ENCODE peak calls at places on chromosomes 1 and 21, in four cellular contexts. N is GM12892, A is SK-N-SH, T is K562. I is an unnamed sample.
A peak's percentile ranks its signal among the peaks of the same experiment; 100 is the strongest.

GRCh38 chr1:231139125-231139649 is 22.7 kb upstream of the TRIM67 start:
- DNase-seq in T (no peak), N (no peak), A (no peak), I (no peak)

GRCh38 chr1:172149377-172149776 is 271.1 kb upstream of the C1orf105 start:
- DNase-seq in A (no peak), N (no peak), T (no peak), I (no peak)

GRCh38 chr1:28111157-28111556 is 22.7 kb upstream of the EYA3 start:
- DNase-seq in A (no peak), N (no peak), T (no peak), I (no peak)

GRCh38 chr1:55081188-55081904 is 42.0 kb downstream of the PCSK9 start:
- DNase-seq in T (no peak), A (no peak), N (no peak), I (no peak)

GRCh38 chr1:42334240-42335049 is 590 bp downstream of the FOXJ3 start:
- DNase-seq in A (peak; percentile 90), N (peak; percentile 33), T (peak; percentile 77), I (peak; percentile 29)

GRCh38 chr1:37362990-37363389 is 111.4 kb upstream of the ZC3H12A start:
- DNase-seq in N (no peak), T (no peak), A (peak; percentile 70), I (no peak)

GRCh38 chr1:58062635-58063034 is 483.9 kb downstream of the OMA1 start:
- DNase-seq in T (no peak), N (no peak), A (no peak), I (no peak)

GRCh38 chr1:232788235-232788872 is 16.9 kb upstream of the MAP10 start:
- DNase-seq in N (no peak), T (no peak), A (no peak), I (no peak)

GRCh38 chr1:101170506-101171050 is 66.2 kb upstream of the S1PR1 start:
- DNase-seq in N (no peak), A (no peak), T (no peak), I (no peak)

GRCh38 chr1:160605792-160606520 is 26.7 kb upstream of the CD84 start:
- DNase-seq in N (no peak), T (no peak), A (no peak), I (no peak)

GRCh38 chr21:43734830-43735229 is 15.9 kb downstream of the PDXK start:
- DNase-seq in T (no peak), N (no peak), A (no peak), I (no peak)

GRCh38 chr1:204684551-204685235 is 845 bp downstream of the LRRN2 start:
- DNase-seq in T (no peak), N (peak; percentile 37), A (no peak), I (peak; percentile 31)

GRCh38 chr1:241225741-241226140 is 131.3 kb downstream of the RGS7 start:
- DNase-seq in N (no peak), A (no peak), T (no peak), I (no peak)

GRCh38 chr1:23614128-23614660 is 54.9 kb upstream of the ID3 start:
- DNase-seq in T (no peak), N (no peak), A (no peak), I (no peak)

GRCh38 chr1:229674042-229674441 is 48.0 kb downstream of the URB2 start:
- DNase-seq in A (no peak), T (no peak), N (no peak), I (no peak)

GRCh38 chr1:167899253-167899681 is 14.7 kb downstream of the ADCY10 start:
- DNase-seq in N (peak; percentile 17), A (no peak), T (no peak), I (peak; percentile 27)

GRCh38 chr1:214637722-214638473 is 34.9 kb downstream of the CENPF start:
- DNase-seq in T (peak; percentile 15), N (no peak), A (no peak), I (no peak)

GRCh38 chr1:95578462-95578861 is 344.5 kb downstream of the RWDD3 start:
- DNase-seq in N (no peak), A (no peak), T (no peak), I (no peak)

GRCh38 chr1:184223216-184223615 is 163.6 kb upstream of the C1orf21 start:
- DNase-seq in T (no peak), N (no peak), A (no peak), I (no peak)

GRCh38 chr21:20459838-20460237 is 538.4 kb upstream of the NCAM2 start:
- DNase-seq in N (no peak), A (no peak), T (no peak), I (no peak)

GRCh38 chr1:108692724-108693655 is 880 bp downstream of the PRPF38B start:
- DNase-seq in A (peak; percentile 61), T (peak; percentile 70), N (peak; percentile 49), I (peak; percentile 43)

GRCh38 chr1:100458925-100459814 is 78.8 kb upstream of the GPR88 start:
- DNase-seq in A (peak; percentile 62), T (peak; percentile 57), N (peak; percentile 15), I (no peak)

GRCh38 chr1:32195972-32196823 is 4.2 kb upstream of the CCDC28B start:
- DNase-seq in A (no peak), T (no peak), N (no peak), I (no peak)

GRCh38 chr1:32197837-32198236 is 2.6 kb upstream of the CCDC28B start:
- DNase-seq in T (no peak), A (no peak), N (no peak), I (no peak)

GRCh38 chr1:32198237-32199042 is 2.0 kb upstream of the CCDC28B start:
- DNase-seq in A (no peak), N (no peak), T (no peak), I (no peak)

GRCh38 chr1:32195531-32195930 is 4.9 kb upstream of the CCDC28B start:
- DNase-seq in N (no peak), T (no peak), A (no peak), I (no peak)

DNA sequence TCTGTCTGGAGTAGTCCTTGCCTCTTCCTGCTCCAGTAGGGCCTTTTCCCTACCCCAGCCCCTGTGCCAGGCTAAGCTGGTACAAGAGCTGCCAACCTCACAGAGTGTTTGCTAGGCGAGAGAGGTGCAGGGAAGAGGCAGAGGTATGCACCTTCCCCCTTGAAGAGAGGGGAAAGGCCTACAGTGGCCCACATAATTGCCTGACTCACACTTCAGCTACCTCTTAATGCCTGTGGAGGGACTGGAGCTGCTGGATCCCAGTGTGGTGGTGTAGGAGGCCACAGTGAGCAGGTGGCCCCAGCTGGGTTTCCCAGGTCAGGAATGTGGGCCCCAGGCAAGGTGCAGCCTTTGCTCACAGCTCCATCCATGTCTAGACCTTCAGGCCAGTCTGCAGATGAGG is 3.3 kb upstream of the CCDC28B start:
- DNase-seq in A (no peak), T (no peak), N (no peak), I (no peak)
- TF ChIP-seq TAF1 in A (no peak), T (no peak), N (no peak), I (no peak)

DNA sequence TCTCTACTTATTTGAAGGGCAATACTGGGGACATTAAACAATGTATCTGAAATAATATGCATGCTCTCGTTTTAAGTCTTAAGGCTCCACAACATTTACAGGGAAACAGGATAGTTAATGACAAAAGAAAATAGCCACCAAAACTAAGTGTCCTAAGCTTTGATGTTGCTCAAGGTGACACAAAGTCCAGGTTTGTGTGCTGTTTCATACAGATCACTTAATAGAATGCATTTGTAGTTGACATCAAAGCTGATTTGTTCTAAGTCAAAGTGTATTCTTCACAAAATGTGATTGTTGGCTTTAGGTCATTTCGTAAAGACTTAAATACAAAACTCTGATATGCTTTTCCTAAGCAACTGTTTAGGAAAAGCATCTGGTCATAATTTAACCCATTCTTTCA is 37.5 kb upstream of the MTR start:
- DNase-seq in A (no peak), N (no peak), T (no peak), I (no peak)
- TF ChIP-seq TAF1 in A (no peak), N (no peak), T (no peak), I (no peak)

GRCh38 chr1:33464552-33464951 is 7.9 kb upstream of the ZSCAN20 start:
- DNase-seq in A (no peak), N (no peak), T (no peak), I (no peak)

GRCh38 chr1:33459766-33460543 is 12.5 kb upstream of the ZSCAN20 start:
- DNase-seq in A (no peak), N (no peak), T (no peak), I (no peak)

GRCh38 chr1:33456302-33456886 is 16.1 kb upstream of the ZSCAN20 start:
- DNase-seq in A (no peak), N (no peak), T (peak; percentile 45), I (no peak)

GRCh38 chr1:33462449-33463164 is 9.8 kb upstream of the ZSCAN20 start:
- DNase-seq in T (no peak), N (no peak), A (no peak), I (no peak)

GRCh38 chr1:33460947-33461629 is 11.4 kb upstream of the ZSCAN20 start:
- DNase-seq in A (no peak), N (peak; percentile 37), T (no peak), I (peak; percentile 35)
- TF ChIP-seq TAF1 in A (no peak), N (no peak), T (no peak), I (no peak)

GRCh38 chr1:6546326-6546725 is 8.0 kb downstream of the NOL9 start:
- DNase-seq in A (no peak), T (no peak), N (no peak), I (no peak)
- TF ChIP-seq TAF1 in A (no peak), T (no peak), N (no peak), I (no peak)

DNA sequence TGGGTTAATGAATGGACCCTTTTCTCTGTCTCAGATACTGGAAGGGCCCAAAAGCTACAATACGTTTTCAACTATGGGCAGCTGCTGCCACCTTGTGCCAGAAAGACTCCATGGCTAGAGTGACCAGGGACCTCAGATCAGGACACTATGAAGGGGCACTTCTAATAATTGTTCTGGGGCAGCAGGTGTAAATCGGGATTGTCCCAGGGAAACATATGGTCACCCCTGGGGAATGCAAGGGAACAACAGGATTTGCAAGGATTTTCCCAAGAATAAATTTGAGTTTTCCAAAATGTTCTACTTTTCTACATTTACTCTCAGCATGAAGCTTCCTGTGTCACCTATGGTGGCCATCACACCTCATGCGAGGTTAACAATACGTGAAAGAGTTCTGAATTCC is 12.0 kb upstream of the FCAMR start:
- DNase-seq in A (peak; percentile 58), T (peak; percentile 75), N (peak; percentile 35), I (peak; percentile 28)
- TF ChIP-seq TAF1 in A (no peak), T (no peak), N (no peak), I (no peak)

DNA sequence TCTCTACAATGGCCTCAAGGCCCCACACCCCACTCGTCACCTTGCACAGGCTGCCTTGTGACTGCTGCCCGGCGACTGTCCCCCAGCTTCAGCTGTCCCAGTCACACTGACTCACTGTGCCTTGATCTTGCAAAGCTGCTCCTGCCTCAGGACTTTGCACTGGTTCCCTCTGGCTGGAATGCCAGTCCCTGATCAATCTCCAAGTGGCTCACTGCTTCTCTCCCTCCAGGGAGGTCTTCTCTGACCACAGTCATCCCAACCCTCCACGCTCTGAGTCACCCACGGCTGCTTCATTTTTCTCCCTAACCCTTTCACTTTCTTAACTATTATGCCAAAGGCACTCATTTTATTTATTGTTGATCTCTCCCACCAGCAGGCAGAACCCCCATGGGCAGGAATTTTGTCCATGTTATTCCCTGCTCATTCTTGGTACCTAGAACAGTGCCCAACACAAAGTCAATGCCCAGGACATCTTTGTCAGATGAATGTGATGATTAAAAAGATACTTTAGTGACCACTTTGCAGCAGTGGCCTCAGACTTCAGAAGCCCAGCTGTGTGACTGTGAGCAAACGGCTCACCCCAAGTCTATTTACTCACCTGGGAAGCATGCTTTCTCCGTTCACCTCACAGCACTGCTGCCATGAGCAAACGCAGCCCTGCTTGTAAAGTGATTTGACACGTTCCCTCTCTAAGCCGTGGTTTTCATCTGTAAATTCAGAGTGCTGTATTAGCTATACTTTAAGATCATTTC is 53.4 kb downstream of the ZBTB18 start:
- DNase-seq in T (no peak), A (peak; percentile 44), N (no peak), I (no peak)
- TF ChIP-seq TAF1 in T (no peak), A (peak; percentile 15), N (no peak), I (no peak)